ENCODE peak calls at places on chromosomes 7 and 10, in five cellular contexts. L is GM23248; B is H7; N is effector memory CD4-positive, alpha-beta T cell; U is choroid plexus epithelial cell. M is an unnamed sample.

GRCh38 chr7:137882806-137883205 is 36.0 kb upstream of the DGKI start:
- DNase-seq in L (peak; percentile 55), B (no peak), N (no peak), U (no peak), M (no peak)

GRCh38 chr7:44236333-44236728 is 35.6 kb downstream of the YKT6 start:
- DNase-seq in L (peak; percentile 16), B (peak; percentile 85), N (no peak), U (no peak), M (no peak)

GRCh38 chr7:22082553-22082885 is 136.8 kb upstream of the CDCA7L start:
- DNase-seq in L (no peak), B (no peak), N (no peak), U (no peak), M (no peak)

GRCh38 chr10:5876181-5876768 is 13.4 kb downstream of the ANKRD16 start:
- DNase-seq in L (peak; percentile 94), B (no peak), N (no peak), U (peak; percentile 35), M (no peak)

GRCh38 chr7:56105508-56105907 is 768 bp downstream of the CHCHD2 start:
- DNase-seq in L (peak; percentile 91), B (no peak), N (peak; percentile 17), U (peak; percentile 83), M (peak; percentile 42)

GRCh38 chr10:52314007-52314821 is at the start of gene DKK1:
- DNase-seq in L (peak; percentile 92), B (peak; percentile 88), N (no peak), U (peak; percentile 83), M (peak; percentile 93)

GRCh38 chr10:31940839-31941653 is 12.4 kb upstream of the ARHGAP12 start:
- DNase-seq in L (peak; percentile 98), B (no peak), N (no peak), U (peak; percentile 91), M (no peak)

GRCh38 chr7:38451840-38452239 is 178.4 kb upstream of the TARP start:
- DNase-seq in L (peak; percentile 76), B (peak; percentile 28), N (no peak), U (peak; percentile 77), M (no peak)

GRCh38 chr10:113959383-113959760 is 84.3 kb upstream of the ADRB1 start:
- DNase-seq in L (peak; percentile 33), B (no peak), N (no peak), U (no peak), M (no peak)

GRCh38 chr10:79148452-79149344 is 79.9 kb downstream of the ZMIZ1 start:
- DNase-seq in L (peak; percentile 93), B (no peak), N (no peak), U (no peak), M (no peak)

GRCh38 chr10:77789016-77789415 is 137.5 kb downstream of the DLG5 start:
- DNase-seq in L (no peak), B (no peak), N (no peak), U (no peak), M (no peak)

GRCh38 chr10:18610517-18610916 is 40.9 kb downstream of the NSUN6 start:
- DNase-seq in L (peak; percentile 77), B (no peak), N (no peak), U (peak; percentile 87), M (no peak)

GRCh38 chr10:35336921-35337741 is 822 bp downstream of the CCNY start:
- DNase-seq in L (peak; percentile 68), B (peak; percentile 78), N (peak; percentile 1), U (no peak), M (peak; percentile 90)

GRCh38 chr10:26780793-26781601 is 79.8 kb downstream of the ABI1 start:
- DNase-seq in L (peak; percentile 96), B (no peak), N (no peak), U (peak; percentile 81), M (no peak)

GRCh38 chr10:76244061-76244686 is 812.8 kb downstream of the LRMDA start:
- DNase-seq in L (no peak), B (no peak), N (no peak), U (no peak), M (peak; percentile 22)

GRCh38 chr10:122513053-122513452 is 47.5 kb upstream of the DMBT1 start:
- DNase-seq in L (no peak), B (no peak), N (no peak), U (no peak), M (no peak)

GRCh38 chr10:119316729-119317097 is 109.3 kb downstream of the GRK5 start:
- DNase-seq in L (peak; percentile 89), B (no peak), N (no peak), U (peak; percentile 84), M (no peak)

GRCh38 chr7:54798569-54798968 is 39.6 kb upstream of the SEC61G start:
- DNase-seq in L (no peak), B (no peak), N (no peak), U (no peak), M (no peak)

GRCh38 chr10:92413519-92413918 is 122.6 kb downstream of the MARCHF5 start:
- DNase-seq in L (no peak), B (no peak), N (no peak), U (no peak), M (no peak)

GRCh38 chr7:99141756-99142726 is 1.9 kb downstream of the SMURF1 start:
- DNase-seq in L (peak; percentile 82), B (peak; percentile 83), N (peak; percentile 62), U (peak; percentile 75), M (peak; percentile 73)

DNA sequence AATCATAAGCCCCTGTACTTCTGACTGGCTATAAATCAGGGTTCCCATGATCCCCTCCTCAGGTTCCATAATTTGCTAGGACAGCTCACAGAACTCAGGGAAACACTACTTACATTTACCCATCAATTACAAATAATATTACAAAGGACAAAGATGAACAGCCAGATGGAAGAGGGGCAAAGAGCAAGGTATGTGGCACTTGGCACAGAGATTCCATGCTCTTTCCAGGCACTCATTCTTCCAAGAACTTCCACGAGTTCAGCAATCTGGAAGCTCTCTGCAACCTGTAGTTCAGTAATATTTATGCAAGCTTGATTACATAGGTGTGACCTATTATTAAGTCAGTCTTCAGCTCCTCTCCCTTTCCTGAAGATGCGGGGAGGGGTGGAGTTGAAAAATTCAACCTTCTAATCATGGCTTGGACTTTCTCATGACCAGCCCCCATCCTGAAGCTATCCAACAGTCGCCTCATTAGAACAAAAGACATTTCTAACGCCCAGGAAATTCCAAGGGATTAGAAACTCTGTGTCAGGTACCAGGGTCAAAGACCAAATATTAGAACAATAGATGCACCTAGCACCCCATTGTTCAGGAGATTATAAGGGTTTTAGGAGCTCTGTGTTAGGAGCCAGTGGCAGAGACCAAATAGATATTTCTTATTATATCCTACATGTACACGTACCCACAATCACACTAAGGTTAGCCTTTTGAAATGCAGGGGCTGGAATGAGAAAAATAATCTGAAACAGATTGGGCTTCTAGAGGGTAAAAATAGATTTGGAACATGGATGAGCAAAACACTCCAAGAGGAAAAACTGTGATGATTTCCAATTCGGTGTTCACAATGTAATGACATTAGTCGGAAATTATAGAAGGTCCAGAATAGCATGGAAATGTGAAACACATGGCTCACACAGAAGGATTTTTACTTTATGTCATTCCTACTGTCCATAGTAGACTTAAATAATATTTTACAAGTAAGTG is 7.0 kb downstream of the ANKMY2 start:
- DNase-seq in L (no peak), B (no peak), N (no peak), U (no peak), M (no peak)
- H3K4me3 ChIP-seq in L (no peak overlapping the region), B (no peak overlapping the region), N (no peak overlapping the region), U (no peak overlapping the region), M (no peak overlapping the region)

GRCh38 chr7:30237271-30237695 is 47.1 kb upstream of the ZNRF2 start:
- DNase-seq in L (no peak), B (no peak), N (no peak), U (no peak), M (no peak)

GRCh38 chr7:30231271-30231670 is 53.1 kb upstream of the ZNRF2 start:
- DNase-seq in L (no peak), B (no peak), N (no peak), U (peak; percentile 15), M (no peak)

GRCh38 chr7:30226593-30227268 is 57.7 kb upstream of the ZNRF2 start:
- DNase-seq in L (no peak), B (peak; percentile 44), N (no peak), U (no peak), M (peak; percentile 18)

DNA sequence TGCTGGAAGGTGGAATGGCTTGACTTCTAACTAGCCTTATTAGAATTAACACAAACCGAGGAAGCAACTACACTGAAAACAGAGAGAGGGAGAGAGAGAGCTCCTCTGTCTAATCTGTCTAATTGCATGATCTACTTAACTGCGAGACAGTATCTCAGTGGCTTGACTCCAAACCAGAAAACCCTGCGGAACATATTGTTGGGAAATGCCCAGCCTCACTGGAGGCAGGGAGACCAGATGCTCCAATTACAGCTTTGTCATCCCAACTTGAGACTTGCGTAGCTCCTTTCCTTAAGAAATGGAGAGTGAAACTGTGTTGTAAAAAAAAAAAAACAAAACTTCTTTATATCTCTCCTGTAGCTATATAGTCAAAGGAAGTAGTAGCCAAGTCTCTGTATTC is 52.0 kb upstream of the ZNRF2 start:
- DNase-seq in L (no peak), B (no peak), N (no peak), U (no peak), M (no peak)
- H3K4me3 ChIP-seq in L (no peak overlapping the region), B (no peak overlapping the region), N (no peak overlapping the region), U (no peak overlapping the region), M (no peak overlapping the region)

GRCh38 chr7:26369519-26370385 is 78.1 kb downstream of the SNX10 start:
- DNase-seq in L (peak; percentile 63), B (peak; percentile 58), N (no peak), U (peak; percentile 66), M (peak; percentile 35)
- H3K4me3 ChIP-seq in L (no peak overlapping the region), B (no peak overlapping the region), N (no peak overlapping the region), U (no peak overlapping the region), M (no peak overlapping the region)

GRCh38 chr10:120462018-120462682 is 5.1 kb downstream of the PLPP4 start:
- DNase-seq in L (no peak), B (no peak), N (no peak), U (no peak), M (no peak)
- H3K4me3 ChIP-seq in L (no peak overlapping the region), B (no peak overlapping the region), N (no peak overlapping the region), U (no peak overlapping the region), M (no peak overlapping the region)

GRCh38 chr7:130344248-130344866 is at the start of gene CPA5:
- DNase-seq in L (no peak), B (no peak), N (no peak), U (no peak), M (no peak)
- H3K4me3 ChIP-seq in L (no peak within 1 kb of the TSS), B (no peak within 1 kb of the TSS), N (no peak within 1 kb of the TSS), U (peak within 1 kb of the TSS; percentile 6), M (no peak within 1 kb of the TSS)

M was measured in upper lobe of left lung.